ENCODE peak calls at places on chromosomes 16 and 17, in six cellular contexts. O, A, E, V, H and U are unnamed samples.

GRCh38 chr17:47802341-47803022 is 19.1 kb downstream of the OSBPL7 start:
- DNase-seq in O (peak; percentile 22), A (no peak), E (peak; percentile 82), V (peak; percentile 73), H (peak; percentile 72), U (peak; percentile 88)

GRCh38 chr17:15119928-15120327 is 145.2 kb downstream of the PMP22 start:
- DNase-seq in O (peak; percentile 72), A (no peak), E (no peak), V (peak; percentile 35), H (no peak), U (no peak)

GRCh38 chr17:74241434-74241833 is 28.1 kb downstream of the TTYH2 start:
- DNase-seq in O (no peak), A (no peak), E (no peak), V (peak; percentile 20), H (no peak), U (no peak)

GRCh38 chr17:61702450-61702849 is 111.4 kb upstream of the NACA2 start:
- DNase-seq in O (no peak), A (no peak), E (no peak), V (no peak), H (no peak), U (no peak)

GRCh38 chr17:77165577-77165976 is 24.8 kb downstream of the SEC14L1 start:
- DNase-seq in O (no peak), A (no peak), E (no peak), V (no peak), H (no peak), U (peak; percentile 57)

GRCh38 chr17:47239663-47240374 is 13.8 kb upstream of the ITGB3 start:
- DNase-seq in O (peak; percentile 98), A (peak; percentile 36), E (peak; percentile 32), V (peak; percentile 99), H (peak; percentile 97), U (peak; percentile 76)

GRCh38 chr17:10224592-10225195 is 26.3 kb upstream of the GAS7 start:
- DNase-seq in O (peak; percentile 21), A (no peak), E (no peak), V (no peak), H (no peak), U (peak; percentile 77)

GRCh38 chr16:68085259-68086071 is at the start of gene NFATC3:
- DNase-seq in O (peak; percentile 97), A (peak; percentile 99), E (peak; percentile 97), V (peak; percentile 99), H (peak; percentile 93), U (peak; percentile 99)

GRCh38 chr17:56658648-56659047 is 65.1 kb downstream of the NOG start:
- DNase-seq in O (no peak), A (no peak), E (no peak), V (no peak), H (no peak), U (no peak)

GRCh38 chr16:84692451-84692850 is 7.3 kb upstream of the USP10 start:
- DNase-seq in O (no peak), A (no peak), E (no peak), V (no peak), H (no peak), U (no peak)

GRCh38 chr17:2056221-2057129 is 1.6 kb downstream of the HIC1 start:
- DNase-seq in O (peak; percentile 43), A (peak; percentile 44), E (no peak), V (peak; percentile 71), H (no peak), U (peak; percentile 57)

GRCh38 chr16:85860413-85861094 is 38.4 kb upstream of the IRF8 start:
- DNase-seq in O (no peak), A (no peak), E (no peak), V (no peak), H (no peak), U (peak; percentile 48)

GRCh38 chr17:60971515-60972369 is 294.1 kb downstream of the BCAS3 start:
- DNase-seq in O (peak; percentile 48), A (no peak), E (no peak), V (peak; percentile 74), H (peak; percentile 90), U (peak; percentile 74)

GRCh38 chr17:13919818-13920217 is 149.5 kb upstream of the COX10 start:
- DNase-seq in O (peak; percentile 12), A (no peak), E (no peak), V (no peak), H (no peak), U (peak; percentile 81)

GRCh38 chr17:45228985-45229517 is 7.4 kb downstream of the FMNL1 start:
- DNase-seq in O (peak; percentile 90), A (peak; percentile 74), E (no peak), V (peak; percentile 96), H (peak; percentile 16), U (peak; percentile 58)

GRCh38 chr16:30335598-30336474 is 19.3 kb downstream of the CD2BP2 start:
- DNase-seq in O (peak; percentile 32), A (no peak), E (no peak), V (peak; percentile 53), H (peak; percentile 16), U (peak; percentile 39)

GRCh38 chr17:19619705-19620325 is 28.7 kb upstream of the ALDH3A2 start:
- DNase-seq in O (no peak), A (no peak), E (no peak), V (no peak), H (no peak), U (peak; percentile 33)

GRCh38 chr17:78915872-78916632 is 9.1 kb downstream of the TIMP2 start:
- DNase-seq in O (peak; percentile 71), A (no peak), E (no peak), V (peak; percentile 93), H (no peak), U (no peak)

GRCh38 chr16:28915181-28915580 is 9.9 kb downstream of the RABEP2 start:
- DNase-seq in O (peak; percentile 72), A (no peak), E (no peak), V (peak; percentile 65), H (no peak), U (no peak)